ENCODE peak calls at places on chromosomes 2 and 18, in nine cellular contexts. I is tibial nerve, X is K562, S is ovary, R is H1, E is A549, D is HepG2, H is suprapubic skin, W is stomach. C is an unnamed sample.

GRCh38 chr2:197827618-197828017 is 23.2 kb downstream of the PLCL1 start:
- DNase-seq in I (no peak), X (no peak), S (no peak), R (no peak), E (no peak), D (no peak), H (no peak), W (no peak), C (no peak)

GRCh38 chr2:8477511-8478132 is 204.2 kb upstream of the ID2 start:
- DNase-seq in I (no peak), X (no peak), S (no peak), R (no peak), E (no peak), D (no peak), H (no peak), W (no peak), C (peak)

GRCh38 chr18:10008006-10008647 is 94.3 kb downstream of the VAPA start:
- DNase-seq in I (no peak), X (no peak), S (no peak), R (no peak), E (no peak), D (no peak), H (no peak), W (no peak), C (peak)

GRCh38 chr18:24503182-24503581 is 42.7 kb downstream of the HRH4 start:
- DNase-seq in I (no peak), X (no peak), S (no peak), R (no peak), E (no peak), D (no peak), H (no peak), W (no peak), C (no peak)

GRCh38 chr2:183222751-183223150 is 98.5 kb downstream of the NUP35 start:
- DNase-seq in I (no peak), X (no peak), S (no peak), R (no peak), E (no peak), D (no peak), H (no peak), W (no peak), C (no peak)

GRCh38 chr2:75582840-75583239 is 22.1 kb upstream of the EVA1A start:
- DNase-seq in I (no peak), X (no peak), S (no peak), R (no peak), E (no peak), D (peak), H (no peak), W (no peak), C (no peak)

GRCh38 chr18:58714821-58715220 is 43.6 kb downstream of the MALT1 start:
- DNase-seq in I (no peak), X (no peak), S (no peak), R (no peak), E (no peak), D (no peak), H (no peak), W (no peak), C (no peak)

GRCh38 chr18:3592864-3593263 is 142.9 kb downstream of the TGIF1 start:
- DNase-seq in I (no peak), X (no peak), S (no peak), R (no peak), E (no peak), D (no peak), H (no peak), W (no peak), C (no peak)

GRCh38 chr2:2620604-2621003 is 289.5 kb upstream of the MYT1L start:
- DNase-seq in I (no peak), X (no peak), S (no peak), R (no peak), E (no peak), D (no peak), H (no peak), W (no peak), C (no peak)

GRCh38 chr2:28399946-28400345 is 7.3 kb downstream of the FOSL2 start:
- DNase-seq in I (no peak), X (no peak), S (no peak), R (no peak), E (no peak), D (no peak), H (no peak), W (no peak), C (no peak)

GRCh38 chr2:113282747-113283533 is 4.2 kb upstream of the PAX8 start:
- DNase-seq in I (peak), X (peak), S (no peak), R (no peak), E (peak), D (peak), H (no peak), W (peak), C (no peak)

GRCh38 chr2:11808016-11808400 is 61.6 kb downstream of the LPIN1 start:
- DNase-seq in I (no peak), X (no peak), S (no peak), R (no peak), E (no peak), D (no peak), H (no peak), W (no peak), C (no peak)

GRCh38 chr2:16553222-16553621 is 112.4 kb downstream of the CYRIA start:
- DNase-seq in I (no peak), X (peak), S (no peak), R (no peak), E (peak), D (peak), H (no peak), W (peak), C (no peak)

GRCh38 chr18:22290004-22290403 is 120.6 kb downstream of the GATA6 start:
- DNase-seq in I (no peak), X (no peak), S (no peak), R (no peak), E (no peak), D (no peak), H (no peak), W (no peak), C (no peak)

GRCh38 chr18:80046961-80047541 is 12.8 kb downstream of the RBFA start:
- DNase-seq in I (no peak), X (no peak), S (no peak), R (no peak), E (no peak), D (no peak), H (no peak), W (no peak), C (no peak)

GRCh38 chr2:150566289-150566688 is 78.8 kb upstream of the RND3 start:
- DNase-seq in I (no peak), X (no peak), S (no peak), R (no peak), E (no peak), D (no peak), H (no peak), W (no peak), C (no peak)

GRCh38 chr2:67108231-67108630 is 288.9 kb upstream of the ETAA1 start:
- DNase-seq in I (no peak), X (no peak), S (no peak), R (no peak), E (no peak), D (no peak), H (no peak), W (no peak), C (no peak)
- TF ChIP-seq EP300 in I (no peak), X (no peak), S (no peak), R (no peak), E (no peak), D (no peak), H (no peak), W (no peak), C (no peak)

GRCh38 chr2:240736281-240737250 is 44.9 kb downstream of the AQP12A start:
- DNase-seq in I (no peak), X (no peak), S (no peak), R (no peak), E (no peak), D (no peak), H (no peak), W (no peak), C (no peak)

GRCh38 chr2:240741091-240741490 is 49.4 kb downstream of the AQP12A start:
- DNase-seq in I (no peak), X (no peak), S (no peak), R (no peak), E (no peak), D (no peak), H (no peak), W (no peak), C (no peak)

GRCh38 chr2:240737958-240738357 is 46.3 kb downstream of the AQP12A start:
- DNase-seq in I (no peak), X (no peak), S (no peak), R (no peak), E (no peak), D (no peak), H (no peak), W (no peak), C (no peak)

GRCh38 chr2:240742602-240743095 is 51.0 kb downstream of the AQP12A start:
- DNase-seq in I (no peak), X (no peak), S (no peak), R (no peak), E (no peak), D (no peak), H (no peak), W (no peak), C (no peak)

GRCh38 chr2:240739797-240740196 is 48.1 kb downstream of the AQP12A start:
- DNase-seq in I (no peak), X (no peak), S (no peak), R (no peak), E (no peak), D (no peak), H (no peak), W (no peak), C (no peak)
- TF ChIP-seq EP300 in I (no peak), X (no peak), S (no peak), R (no peak), E (no peak), D (no peak), H (no peak), W (no peak), C (no peak)

GRCh38 chr2:817616-818015 is 133.0 kb upstream of the SNTG2 start:
- DNase-seq in I (no peak), X (no peak), S (no peak), R (no peak), E (no peak), D (no peak), H (no peak), W (no peak), C (no peak)

GRCh38 chr2:816278-816677 is 134.4 kb upstream of the SNTG2 start:
- DNase-seq in I (no peak), X (no peak), S (no peak), R (no peak), E (no peak), D (no peak), H (no peak), W (no peak), C (no peak)

GRCh38 chr2:821546-821945 is 129.1 kb upstream of the SNTG2 start:
- DNase-seq in I (no peak), X (no peak), S (no peak), R (no peak), E (no peak), D (no peak), H (no peak), W (no peak), C (no peak)

GRCh38 chr2:819121-819520 is 131.5 kb upstream of the SNTG2 start:
- DNase-seq in I (no peak), X (no peak), S (no peak), R (no peak), E (no peak), D (no peak), H (no peak), W (no peak), C (no peak)

DNA sequence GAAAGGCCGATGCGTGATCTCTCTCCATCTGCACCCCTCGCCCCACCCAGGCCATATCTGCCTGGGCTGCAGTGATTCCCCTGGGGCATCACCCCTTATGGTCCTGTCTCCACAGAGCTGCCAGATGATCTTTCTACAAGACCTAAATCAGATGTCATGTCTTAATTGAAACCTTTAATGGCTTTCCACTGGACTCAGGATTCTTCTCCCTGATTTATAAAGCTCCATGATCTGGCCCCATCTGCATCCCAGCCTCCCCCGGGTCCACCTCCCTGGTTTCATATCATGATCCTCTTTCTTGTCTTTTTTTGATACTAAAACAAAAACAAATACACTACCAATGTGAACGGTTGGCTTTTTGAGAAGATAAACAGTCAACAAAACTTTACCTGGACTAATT is 132.4 kb upstream of the SNTG2 start:
- DNase-seq in I (no peak), X (no peak), S (no peak), R (no peak), E (no peak), D (no peak), H (no peak), W (no peak), C (no peak)
- TF ChIP-seq EP300 in I (no peak), X (no peak), S (no peak), R (no peak), E (no peak), D (no peak), H (no peak), W (no peak), C (no peak)

DNA sequence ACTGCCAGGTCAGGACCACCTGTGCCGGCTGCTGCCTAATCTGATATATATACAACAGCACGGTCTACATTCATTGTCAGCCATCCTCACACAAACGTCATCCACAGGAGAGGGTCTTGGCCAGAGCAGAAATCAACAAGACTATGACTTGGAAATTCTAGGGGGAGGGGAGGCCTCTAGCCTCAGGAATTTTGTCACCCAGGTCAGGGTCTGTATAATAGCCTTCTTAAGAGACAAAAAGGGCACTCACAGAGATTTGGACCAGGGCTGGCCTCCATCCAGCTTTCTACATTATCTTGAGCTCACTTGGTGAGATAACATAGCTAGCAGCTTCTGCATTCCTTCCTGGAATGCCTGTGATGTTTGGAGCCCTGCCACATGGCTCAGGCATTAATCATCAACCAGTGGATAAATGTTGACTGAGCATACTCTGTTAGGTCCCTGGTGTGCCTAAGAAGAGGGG is 50.4 kb upstream of the CTIF start:
- DNase-seq in I (no peak), X (peak), S (peak), R (no peak), E (peak), D (peak), H (no peak), W (peak), C (no peak)
- TF ChIP-seq EP300 in I (peak), X (no peak), S (no peak), R (no peak), E (no peak), D (peak), H (no peak), W (no peak), C (no peak)

GRCh38 chr2:128236491-128237035 is 82.1 kb downstream of the HS6ST1 start:
- DNase-seq in I (no peak), X (no peak), S (no peak), R (no peak), E (no peak), D (no peak), H (no peak), W (no peak), C (no peak)
- TF ChIP-seq EP300 in I (no peak), X (no peak), S (no peak), R (no peak), E (no peak), D (no peak), H (no peak), W (no peak), C (no peak)

GRCh38 chr2:70360661-70361316 is 58.9 kb upstream of the FAM136A start:
- DNase-seq in I (no peak), X (peak), S (no peak), R (no peak), E (peak), D (no peak), H (no peak), W (no peak), C (no peak)
- TF ChIP-seq EP300 in I (no peak), X (no peak), S (no peak), R (no peak), E (no peak), D (no peak), H (no peak), W (no peak), C (no peak)

GRCh38 chr2:205680067-205680466 is 2.2 kb upstream of the NRP2 start:
- DNase-seq in I (no peak), X (peak), S (no peak), R (peak), E (peak), D (peak), H (no peak), W (peak), C (peak)
- TF ChIP-seq EP300 in I (no peak), X (no peak), S (no peak), R (no peak), E (no peak), D (no peak), H (no peak), W (no peak), C (no peak)

GRCh38 chr2:47771211-47771610 is 11.7 kb upstream of the MSH6 start:
- DNase-seq in I (no peak), X (peak), S (no peak), R (no peak), E (peak), D (peak), H (no peak), W (no peak), C (no peak)
- TF ChIP-seq EP300 in I (no peak), X (no peak), S (no peak), R (no peak), E (no peak), D (no peak), H (no peak), W (no peak), C (no peak)

DNA sequence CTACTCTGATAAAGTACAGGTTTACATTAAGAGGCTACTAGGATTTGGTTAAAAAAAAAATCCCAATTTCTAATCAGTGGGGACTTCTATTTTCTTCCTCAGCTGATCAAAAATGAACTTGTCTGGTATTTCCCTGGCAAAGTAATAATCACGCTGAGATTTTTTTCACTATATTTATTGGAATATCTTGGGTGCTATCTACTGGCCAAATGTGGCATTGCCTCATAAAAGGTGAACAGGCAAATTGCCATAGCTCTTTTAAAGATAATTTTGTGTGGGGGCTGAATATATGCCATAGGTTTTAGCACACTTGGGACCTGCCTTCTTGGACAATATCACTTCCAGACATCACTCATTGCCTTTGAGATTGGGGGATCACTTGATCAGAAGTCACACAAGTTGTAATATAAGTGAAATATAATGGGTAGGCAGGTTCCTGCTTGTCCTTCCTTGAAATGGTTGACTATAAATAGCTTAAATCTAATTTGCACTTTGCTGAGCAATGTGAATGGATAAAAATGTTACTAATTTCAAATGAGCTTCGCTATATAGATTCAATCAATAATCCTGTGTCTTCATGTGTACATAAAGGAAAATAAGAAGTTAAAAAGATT is 7.0 kb upstream of the NXPH2 start:
- DNase-seq in I (no peak), X (peak), S (no peak), R (no peak), E (peak), D (peak), H (no peak), W (no peak), C (no peak)
- TF ChIP-seq EP300 in I (no peak), X (no peak), S (no peak), R (no peak), E (no peak), D (no peak), H (no peak), W (no peak), C (no peak)

GRCh38 chr2:161486111-161486510 is 70.0 kb downstream of the TBR1 start:
- DNase-seq in I (no peak), X (no peak), S (no peak), R (no peak), E (no peak), D (no peak), H (no peak), W (no peak), C (no peak)

GRCh38 chr2:161488131-161488699 is 72.1 kb downstream of the TBR1 start:
- DNase-seq in I (no peak), X (no peak), S (no peak), R (no peak), E (no peak), D (no peak), H (no peak), W (no peak), C (no peak)

GRCh38 chr2:161484061-161484460 is 68.0 kb downstream of the TBR1 start:
- DNase-seq in I (no peak), X (no peak), S (no peak), R (no peak), E (no peak), D (no peak), H (no peak), W (no peak), C (no peak)

GRCh38 chr2:161488879-161489278 is 72.8 kb downstream of the TBR1 start:
- DNase-seq in I (no peak), X (no peak), S (no peak), R (no peak), E (no peak), D (no peak), H (no peak), W (no peak), C (no peak)
- TF ChIP-seq EP300 in I (no peak), X (no peak), S (no peak), R (no peak), E (no peak), D (no peak), H (no peak), W (no peak), C (no peak)

C was measured in sigmoid colon.